ENCODE peak calls at places on chromosomes 13 and 19, in six cellular contexts. One of them, this sample, is unnamed.

GRCh38 chr13:32639502-32640105 is 53.4 kb downstream of the PDS5B start:
- DNase-seq in NCI-H2107: no peak
- DNase-seq in CD8-positive, alpha-beta memory T cell: peak; percentile 47
- DNase-seq in stomach: peak; percentile 54
- DNase-seq in iPS DF 6.9: no peak
- DNase-seq in aorta: no peak
- DNase-seq in this sample: peak; percentile 58

GRCh38 chr19:43616306-43616705 is 3.1 kb downstream of the ZNF428 start:
- DNase-seq in CD8-positive, alpha-beta memory T cell: no peak
- DNase-seq in iPS DF 6.9: no peak
- DNase-seq in aorta: no peak
- DNase-seq in NCI-H2107: no peak
- DNase-seq in stomach: no peak
- DNase-seq in this sample: no peak

GRCh38 chr19:535017-535835 is 3.7 kb downstream of the CDC34 start:
- DNase-seq in NCI-H2107: no peak
- DNase-seq in CD8-positive, alpha-beta memory T cell: no peak
- DNase-seq in iPS DF 6.9: no peak
- DNase-seq in stomach: no peak
- DNase-seq in aorta: no peak
- DNase-seq in this sample: no peak

GRCh38 chr13:43085545-43085944 is 62.2 kb downstream of the DNAJC15 start:
- DNase-seq in aorta: no peak
- DNase-seq in CD8-positive, alpha-beta memory T cell: no peak
- DNase-seq in iPS DF 6.9: no peak
- DNase-seq in NCI-H2107: no peak
- DNase-seq in stomach: no peak
- DNase-seq in this sample: no peak

GRCh38 chr19:50568321-50569022 is at the start of gene LRRC4B:
- DNase-seq in aorta: no peak
- DNase-seq in iPS DF 6.9: no peak
- DNase-seq in CD8-positive, alpha-beta memory T cell: no peak
- DNase-seq in NCI-H2107: no peak
- DNase-seq in stomach: no peak
- DNase-seq in this sample: no peak

GRCh38 chr13:31334994-31335549 is 135.3 kb downstream of the B3GLCT start:
- DNase-seq in stomach: no peak
- DNase-seq in NCI-H2107: no peak
- DNase-seq in aorta: no peak
- DNase-seq in iPS DF 6.9: no peak
- DNase-seq in CD8-positive, alpha-beta memory T cell: no peak
- DNase-seq in this sample: no peak

GRCh38 chr19:54485846-54486245 is 12.8 kb upstream of the CDC42EP5 start:
- DNase-seq in aorta: no peak
- DNase-seq in iPS DF 6.9: no peak
- DNase-seq in stomach: no peak
- DNase-seq in NCI-H2107: no peak
- DNase-seq in CD8-positive, alpha-beta memory T cell: no peak
- DNase-seq in this sample: no peak

GRCh38 chr13:28425796-28426195 is 69.1 kb downstream of the FLT1 start:
- DNase-seq in iPS DF 6.9: no peak
- DNase-seq in NCI-H2107: no peak
- DNase-seq in aorta: no peak
- DNase-seq in stomach: no peak
- DNase-seq in CD8-positive, alpha-beta memory T cell: no peak
- DNase-seq in this sample: no peak

GRCh38 chr19:53432088-53432661 is 391 bp downstream of the ZNF761 start:
- DNase-seq in NCI-H2107: no peak
- DNase-seq in iPS DF 6.9: no peak
- DNase-seq in CD8-positive, alpha-beta memory T cell: peak; percentile 9
- DNase-seq in aorta: peak; percentile 77
- DNase-seq in stomach: peak; percentile 27
- DNase-seq in this sample: peak; percentile 11

GRCh38 chr19:58429745-58430144 is 10.2 kb downstream of the ZNF132 start:
- DNase-seq in iPS DF 6.9: no peak
- DNase-seq in stomach: no peak
- DNase-seq in aorta: no peak
- DNase-seq in NCI-H2107: no peak
- DNase-seq in CD8-positive, alpha-beta memory T cell: no peak
- DNase-seq in this sample: no peak

GRCh38 chr13:86729206-86729605 is 930.0 kb upstream of the SLITRK6 start:
- DNase-seq in CD8-positive, alpha-beta memory T cell: no peak
- DNase-seq in aorta: no peak
- DNase-seq in NCI-H2107: no peak
- DNase-seq in stomach: no peak
- DNase-seq in iPS DF 6.9: no peak
- DNase-seq in this sample: no peak

GRCh38 chr19:13176345-13176744 is 26.1 kb downstream of the IER2 start:
- DNase-seq in CD8-positive, alpha-beta memory T cell: no peak
- DNase-seq in stomach: no peak
- DNase-seq in aorta: no peak
- DNase-seq in NCI-H2107: no peak
- DNase-seq in iPS DF 6.9: no peak
- DNase-seq in this sample: no peak

GRCh38 chr13:101552286-101552685 is 99.8 kb downstream of the ITGBL1 start:
- DNase-seq in NCI-H2107: no peak
- DNase-seq in iPS DF 6.9: no peak
- DNase-seq in CD8-positive, alpha-beta memory T cell: no peak
- DNase-seq in aorta: no peak
- DNase-seq in stomach: no peak
- DNase-seq in this sample: no peak

GRCh38 chr19:36489920-36490415 is 607 bp upstream of the ZNF566 start:
- DNase-seq in stomach: peak; percentile 76
- DNase-seq in iPS DF 6.9: peak; percentile 92
- DNase-seq in CD8-positive, alpha-beta memory T cell: peak; percentile 81
- DNase-seq in NCI-H2107: peak; percentile 68
- DNase-seq in aorta: no peak
- DNase-seq in this sample: peak; percentile 77

GRCh38 chr19:32819415-32820400 is 49.9 kb downstream of the SLC7A9 start:
- DNase-seq in CD8-positive, alpha-beta memory T cell: no peak
- DNase-seq in NCI-H2107: no peak
- DNase-seq in stomach: no peak
- DNase-seq in iPS DF 6.9: no peak
- DNase-seq in aorta: no peak
- DNase-seq in this sample: no peak

GRCh38 chr19:46428278-46429141 is at the start of gene PNMA8C:
- DNase-seq in stomach: peak; percentile 50
- DNase-seq in aorta: peak; percentile 95
- DNase-seq in CD8-positive, alpha-beta memory T cell: peak; percentile 37
- DNase-seq in iPS DF 6.9: peak; percentile 85
- DNase-seq in NCI-H2107: no peak
- DNase-seq in this sample: peak; percentile 69

GRCh38 chr19:21117041-21117907 is 24.6 kb upstream of the ZNF431 start:
- DNase-seq in iPS DF 6.9: no peak
- DNase-seq in stomach: no peak
- DNase-seq in CD8-positive, alpha-beta memory T cell: no peak
- DNase-seq in NCI-H2107: no peak
- DNase-seq in aorta: no peak
- DNase-seq in this sample: no peak

GRCh38 chr13:112690242-112690943 is 555 bp downstream of the ATP11A start:
- DNase-seq in NCI-H2107: no peak
- DNase-seq in aorta: peak; percentile 87
- DNase-seq in iPS DF 6.9: no peak
- DNase-seq in CD8-positive, alpha-beta memory T cell: peak; percentile 6
- DNase-seq in stomach: peak; percentile 46
- DNase-seq in this sample: peak; percentile 65

GRCh38 chr13:91308299-91308698 is 39.2 kb upstream of the MIR17HG start:
- DNase-seq in CD8-positive, alpha-beta memory T cell: no peak
- DNase-seq in iPS DF 6.9: no peak
- DNase-seq in NCI-H2107: no peak
- DNase-seq in aorta: no peak
- DNase-seq in stomach: no peak
- DNase-seq in this sample: no peak